ENCODE peak calls at places on chromosomes 12 and 14, in six cellular contexts. One of them, this sample, is unnamed. For H3K4me1, the result is how much of the 10 kb centered on the place peaks cover.

GRCh38 chr14:52279405-52279804 is 11.9 kb downstream of the PTGDR start:
- DNase-seq in GM12878: no peak
- DNase-seq in HepG2: no peak
- DNase-seq in HCT116: no peak
- DNase-seq in K562: no peak
- DNase-seq in H1: no peak
- DNase-seq in this sample: no peak

GRCh38 chr12:51217968-51218606 is at the start of gene POU6F1:
- DNase-seq in GM12878: peak
- DNase-seq in HepG2: peak
- DNase-seq in HCT116: peak
- DNase-seq in K562: peak
- DNase-seq in H1: no peak
- DNase-seq in this sample: peak

GRCh38 chr12:17304503-17305347 is 698.8 kb upstream of the LMO3 start:
- DNase-seq in GM12878: no peak
- DNase-seq in HepG2: no peak
- DNase-seq in HCT116: no peak
- DNase-seq in K562: no peak
- DNase-seq in H1: no peak
- DNase-seq in this sample: no peak

GRCh38 chr12:119804011-119804641 is 73.0 kb downstream of the CIT start:
- DNase-seq in GM12878: no peak
- DNase-seq in HepG2: peak
- DNase-seq in HCT116: peak
- DNase-seq in K562: peak
- DNase-seq in H1: peak
- DNase-seq in this sample: peak

GRCh38 chr12:46556105-46556559 is 183.6 kb upstream of the SLC38A2 start:
- DNase-seq in GM12878: no peak
- DNase-seq in HepG2: peak
- DNase-seq in HCT116: peak
- DNase-seq in K562: no peak
- DNase-seq in H1: no peak
- DNase-seq in this sample: no peak

GRCh38 chr12:49027846-49028245 is 9.3 kb upstream of the PRKAG1 start:
- DNase-seq in GM12878: no peak
- DNase-seq in HepG2: no peak
- DNase-seq in HCT116: no peak
- DNase-seq in K562: no peak
- DNase-seq in H1: no peak
- DNase-seq in this sample: no peak

GRCh38 chr14:34930591-34931069 is 52.2 kb upstream of the SRP54 start:
- DNase-seq in GM12878: peak
- DNase-seq in HepG2: no peak
- DNase-seq in HCT116: no peak
- DNase-seq in K562: no peak
- DNase-seq in H1: no peak
- DNase-seq in this sample: no peak

GRCh38 chr14:77864580-77864979 is 64.7 kb downstream of the ADCK1 start:
- DNase-seq in GM12878: no peak
- DNase-seq in HepG2: no peak
- DNase-seq in HCT116: no peak
- DNase-seq in K562: no peak
- DNase-seq in H1: no peak
- DNase-seq in this sample: no peak

GRCh38 chr12:98185606-98186005 is 329.8 kb upstream of the TMPO start:
- DNase-seq in GM12878: no peak
- DNase-seq in HepG2: no peak
- DNase-seq in HCT116: no peak
- DNase-seq in K562: no peak
- DNase-seq in H1: no peak
- DNase-seq in this sample: no peak

GRCh38 chr14:77323571-77323970 is 2.7 kb downstream of the GSTZ1 start:
- DNase-seq in GM12878: no peak
- DNase-seq in HepG2: no peak
- DNase-seq in HCT116: no peak
- DNase-seq in K562: no peak
- DNase-seq in H1: no peak
- DNase-seq in this sample: no peak

GRCh38 chr12:100995771-100996170 is 201.2 kb downstream of the ANO4 start:
- DNase-seq in GM12878: peak
- DNase-seq in HepG2: no peak
- DNase-seq in HCT116: no peak
- DNase-seq in K562: no peak
- DNase-seq in H1: no peak
- DNase-seq in this sample: no peak

GRCh38 chr12:76083761-76084276 is 666 bp downstream of the NAP1L1 start:
- DNase-seq in GM12878: no peak
- DNase-seq in HepG2: peak
- DNase-seq in HCT116: no peak
- DNase-seq in K562: peak
- DNase-seq in H1: peak
- DNase-seq in this sample: peak

GRCh38 chr14:24456980-24457379 is 14.4 kb upstream of the SDR39U1 start:
- DNase-seq in GM12878: no peak
- DNase-seq in HepG2: no peak
- DNase-seq in HCT116: no peak
- DNase-seq in K562: no peak
- DNase-seq in H1: no peak
- DNase-seq in this sample: no peak

GRCh38 chr14:97491697-97492096 is 694.5 kb downstream of the VRK1 start:
- DNase-seq in GM12878: no peak
- DNase-seq in HepG2: no peak
- DNase-seq in HCT116: no peak
- DNase-seq in K562: no peak
- DNase-seq in H1: no peak
- DNase-seq in this sample: no peak

GRCh38 chr12:31586703-31587102 is 4.2 kb downstream of the DENND5B start:
- DNase-seq in GM12878: peak
- DNase-seq in HepG2: no peak
- DNase-seq in HCT116: no peak
- DNase-seq in K562: no peak
- DNase-seq in H1: no peak
- DNase-seq in this sample: no peak

GRCh38 chr14:104293851-104294627 is 155.7 kb downstream of the KIF26A start:
- DNase-seq in GM12878: no peak
- DNase-seq in HepG2: no peak
- DNase-seq in HCT116: no peak
- DNase-seq in K562: no peak
- DNase-seq in H1: no peak
- DNase-seq in this sample: no peak

GRCh38 chr12:25051583-25052190 is 102.8 kb upstream of the BCAT1 start:
- DNase-seq in GM12878: peak
- DNase-seq in HepG2: no peak
- DNase-seq in HCT116: no peak
- DNase-seq in K562: no peak
- DNase-seq in H1: no peak
- DNase-seq in this sample: no peak

GRCh38 chr14:67566908-67567307 is 33.2 kb downstream of the PIGH start:
- DNase-seq in GM12878: no peak
- DNase-seq in HepG2: no peak
- DNase-seq in HCT116: no peak
- DNase-seq in K562: no peak
- DNase-seq in H1: no peak
- DNase-seq in this sample: peak

GRCh38 chr14:35215110-35215872 is 76.9 kb upstream of the PSMA6 start:
- DNase-seq in GM12878: no peak
- DNase-seq in HepG2: peak
- DNase-seq in HCT116: peak
- DNase-seq in K562: no peak
- DNase-seq in H1: no peak
- DNase-seq in this sample: peak

GRCh38 chr12:116720129-116720528 is 17.7 kb downstream of the SPRING1 start:
- DNase-seq in GM12878: no peak
- DNase-seq in HepG2: no peak
- DNase-seq in HCT116: no peak
- DNase-seq in K562: no peak
- DNase-seq in H1: no peak
- DNase-seq in this sample: no peak

GRCh38 chr12:116719661-116720060 is 18.2 kb downstream of the SPRING1 start:
- DNase-seq in GM12878: no peak
- DNase-seq in HepG2: no peak
- DNase-seq in HCT116: no peak
- DNase-seq in K562: no peak
- DNase-seq in H1: no peak
- DNase-seq in this sample: no peak

GRCh38 chr12:116718578-116719454 is 19.1 kb downstream of the SPRING1 start:
- DNase-seq in GM12878: no peak
- DNase-seq in HepG2: no peak
- DNase-seq in HCT116: no peak
- DNase-seq in K562: no peak
- DNase-seq in H1: no peak
- DNase-seq in this sample: no peak

GRCh38 chr12:116714175-116714574 is 23.7 kb downstream of the SPRING1 start:
- DNase-seq in GM12878: no peak
- DNase-seq in HepG2: no peak
- DNase-seq in HCT116: no peak
- DNase-seq in K562: no peak
- DNase-seq in H1: no peak
- DNase-seq in this sample: no peak

GRCh38 chr12:116717466-116718457 is 20.1 kb downstream of the SPRING1 start:
- DNase-seq in GM12878: no peak
- DNase-seq in HepG2: no peak
- DNase-seq in HCT116: no peak
- DNase-seq in K562: no peak
- DNase-seq in H1: no peak
- DNase-seq in this sample: no peak
- H3K4me1 ChIP-seq in GM12878: under half
- H3K4me1 ChIP-seq in HepG2: under half
- H3K4me1 ChIP-seq in HCT116: under half
- H3K4me1 ChIP-seq in K562: under half
- H3K4me1 ChIP-seq in H1: under half
- H3K4me1 ChIP-seq in this sample: under half

DNA sequence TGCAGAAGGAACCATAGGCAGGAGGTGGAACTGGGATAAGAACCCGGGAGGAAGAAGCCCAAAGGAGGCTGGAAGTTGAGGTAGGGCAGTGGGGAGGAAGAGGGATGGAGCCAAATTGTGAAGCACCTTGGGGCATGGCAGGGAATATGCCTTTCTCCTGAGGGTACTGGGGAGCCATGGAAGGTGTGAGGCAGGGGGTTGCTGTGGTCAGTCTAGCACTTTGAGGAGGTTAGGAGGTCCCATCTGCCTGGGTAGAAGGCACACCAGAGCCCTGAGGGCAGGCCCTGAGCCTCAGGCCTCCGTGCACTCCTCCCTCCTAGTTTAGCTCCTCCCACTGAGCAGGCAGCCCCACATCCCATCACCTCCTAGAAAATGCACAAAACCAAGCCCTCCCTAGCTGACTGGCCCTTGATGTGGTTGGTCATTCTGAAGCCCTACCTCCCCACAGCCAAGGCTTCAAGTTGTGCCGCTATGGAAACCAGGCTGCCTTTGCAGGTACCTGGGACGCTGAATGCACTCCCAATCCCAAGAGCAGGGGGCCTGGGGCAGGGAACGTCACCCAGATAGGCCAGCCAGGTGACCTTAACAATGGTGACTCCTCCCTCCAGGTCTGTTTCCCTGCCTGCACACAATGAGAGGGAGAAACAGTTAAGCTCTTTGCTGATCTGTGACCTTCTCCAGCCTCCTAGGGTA is 15.1 kb downstream of the PHETA1 start:
- DNase-seq in GM12878: no peak
- DNase-seq in HepG2: no peak
- DNase-seq in HCT116: no peak
- DNase-seq in K562: no peak
- DNase-seq in H1: peak
- DNase-seq in this sample: no peak
- TF ChIP-seq ZNF274 in GM12878: no peak
- TF ChIP-seq ZNF274 in HepG2: no peak
- TF ChIP-seq ZNF274 in HCT116: no peak
- TF ChIP-seq ZNF274 in K562: no peak
- TF ChIP-seq ZNF274 in H1: no peak
- TF ChIP-seq ZNF274 in this sample: no peak

GRCh38 chr14:22843123-22843925 is 6.9 kb downstream of the MMP14 start:
- DNase-seq in GM12878: no peak
- DNase-seq in HepG2: no peak
- DNase-seq in HCT116: no peak
- DNase-seq in K562: no peak
- DNase-seq in H1: peak
- DNase-seq in this sample: no peak
- H3K9ac ChIP-seq in GM12878: no peak
- H3K9ac ChIP-seq in HepG2: no peak
- H3K9ac ChIP-seq in HCT116: no peak
- H3K9ac ChIP-seq in K562: no peak
- H3K9ac ChIP-seq in H1: no peak
- H3K9ac ChIP-seq in this sample: no peak

GRCh38 chr12:122094261-122094734 is 15.7 kb downstream of the MLXIP start:
- DNase-seq in GM12878: no peak
- DNase-seq in HepG2: no peak
- DNase-seq in HCT116: no peak
- DNase-seq in K562: no peak
- DNase-seq in H1: no peak
- DNase-seq in this sample: no peak

GRCh38 chr12:122096014-122096413 is 17.5 kb downstream of the MLXIP start:
- DNase-seq in GM12878: no peak
- DNase-seq in HepG2: no peak
- DNase-seq in HCT116: no peak
- DNase-seq in K562: no peak
- DNase-seq in H1: no peak
- DNase-seq in this sample: no peak

GRCh38 chr12:122093098-122093883 is 14.7 kb downstream of the MLXIP start:
- DNase-seq in GM12878: no peak
- DNase-seq in HepG2: no peak
- DNase-seq in HCT116: no peak
- DNase-seq in K562: no peak
- DNase-seq in H1: no peak
- DNase-seq in this sample: no peak

GRCh38 chr12:122096591-122097149 is 18.1 kb downstream of the MLXIP start:
- DNase-seq in GM12878: no peak
- DNase-seq in HepG2: no peak
- DNase-seq in HCT116: no peak
- DNase-seq in K562: no peak
- DNase-seq in H1: no peak
- DNase-seq in this sample: no peak

DNA sequence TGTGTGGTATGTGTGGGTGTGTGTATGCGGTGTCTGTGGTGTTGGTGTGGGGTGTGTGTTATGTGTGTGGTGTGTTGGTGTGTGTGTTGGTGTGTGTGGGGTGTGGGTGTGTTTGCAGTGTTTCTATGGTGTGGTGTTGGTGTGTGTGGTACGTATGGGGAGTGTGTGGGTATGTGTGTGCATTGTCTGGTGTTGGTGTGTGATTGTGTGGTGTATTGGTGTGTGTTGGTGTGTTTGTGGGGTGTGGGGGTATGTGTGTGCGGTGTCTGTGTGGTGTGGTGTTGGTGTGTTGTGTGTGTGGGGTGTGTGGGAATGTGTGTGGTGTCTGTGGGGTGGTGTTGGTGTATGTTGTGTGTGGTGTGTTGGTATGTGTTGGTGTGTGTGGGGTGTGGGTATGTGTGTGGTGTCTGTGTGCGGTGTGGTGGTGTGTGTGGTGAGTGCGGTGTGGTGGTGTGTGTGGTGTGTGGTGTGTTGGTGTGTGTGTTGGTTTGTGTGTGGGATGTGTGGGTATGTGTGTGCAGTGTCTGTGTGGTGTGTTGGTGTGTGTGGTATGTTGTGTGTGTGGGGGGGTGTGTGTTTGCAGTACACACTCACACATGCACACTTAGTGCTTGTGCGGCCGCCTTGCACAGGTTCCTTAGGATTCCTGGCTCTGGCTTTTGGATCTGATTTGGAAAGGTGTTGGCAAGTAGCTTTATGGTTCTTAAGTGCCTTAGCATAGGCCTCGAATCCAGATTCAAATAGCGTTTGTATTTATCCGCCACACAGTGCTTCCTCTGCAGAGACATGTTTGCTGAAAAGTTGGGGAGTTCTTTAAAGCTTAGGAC is 16.4 kb downstream of the MLXIP start:
- DNase-seq in GM12878: no peak
- DNase-seq in HepG2: no peak
- DNase-seq in HCT116: no peak
- DNase-seq in K562: no peak
- DNase-seq in H1: no peak
- DNase-seq in this sample: no peak
- H3K4me1 ChIP-seq in GM12878: under half
- H3K4me1 ChIP-seq in HepG2: half or more
- H3K4me1 ChIP-seq in HCT116: under half
- H3K4me1 ChIP-seq in K562: half or more
- H3K4me1 ChIP-seq in H1: under half
- H3K4me1 ChIP-seq in this sample: under half

This sample was measured in NT2/D1.